ENCODE peak calls at places on chromosomes 11 and 22, in four cellular contexts. K, X, C and W are unnamed samples.

GRCh38 chr11:119106564-119107537 is at the start of gene C2CD2L:
- DNase-seq in K (peak), X (peak), C (peak), W (peak)

GRCh38 chr22:33920927-33921575 is 775 bp upstream of the LARGE1 start:
- DNase-seq in K (peak), X (peak), C (peak), W (peak)

GRCh38 chr11:71298016-71298550 is 45.7 kb upstream of the SHANK2 start:
- DNase-seq in K (no peak), X (no peak), C (no peak), W (no peak)

GRCh38 chr22:36781656-36782627 is 6.0 kb upstream of the IFT27 start:
- DNase-seq in K (peak), X (peak), C (peak), W (peak)

GRCh38 chr22:27238935-27239510 is 562.5 kb downstream of the MN1 start:
- DNase-seq in K (peak), X (no peak), C (no peak), W (peak)

GRCh38 chr11:56841210-56841810 is 92.8 kb upstream of the OR9G4 start:
- DNase-seq in K (peak), X (peak), C (peak), W (peak)

GRCh38 chr11:31977343-31977742 is 113.5 kb upstream of the RCN1 start:
- DNase-seq in K (no peak), X (no peak), C (no peak), W (no peak)

GRCh38 chr11:74269161-74269809 is 42.2 kb downstream of the P4HA3 start:
- DNase-seq in K (peak), X (no peak), C (no peak), W (peak)

GRCh38 chr11:8365542-8365941 is 101.9 kb upstream of the LMO1 start:
- DNase-seq in K (no peak), X (no peak), C (no peak), W (no peak)

GRCh38 chr11:82898242-82898641 is 2.0 kb downstream of the PRCP start:
- DNase-seq in K (no peak), X (no peak), C (no peak), W (no peak)

GRCh38 chr11:82899191-82899820 is 924 bp downstream of the PRCP start:
- DNase-seq in K (no peak), X (no peak), C (no peak), W (no peak)

GRCh38 chr11:82892611-82893169 is 7.5 kb downstream of the PRCP start:
- DNase-seq in K (no peak), X (no peak), C (no peak), W (no peak)

GRCh38 chr11:82896183-82896582 is 4.0 kb downstream of the PRCP start:
- DNase-seq in K (no peak), X (no peak), C (no peak), W (no peak)

DNA sequence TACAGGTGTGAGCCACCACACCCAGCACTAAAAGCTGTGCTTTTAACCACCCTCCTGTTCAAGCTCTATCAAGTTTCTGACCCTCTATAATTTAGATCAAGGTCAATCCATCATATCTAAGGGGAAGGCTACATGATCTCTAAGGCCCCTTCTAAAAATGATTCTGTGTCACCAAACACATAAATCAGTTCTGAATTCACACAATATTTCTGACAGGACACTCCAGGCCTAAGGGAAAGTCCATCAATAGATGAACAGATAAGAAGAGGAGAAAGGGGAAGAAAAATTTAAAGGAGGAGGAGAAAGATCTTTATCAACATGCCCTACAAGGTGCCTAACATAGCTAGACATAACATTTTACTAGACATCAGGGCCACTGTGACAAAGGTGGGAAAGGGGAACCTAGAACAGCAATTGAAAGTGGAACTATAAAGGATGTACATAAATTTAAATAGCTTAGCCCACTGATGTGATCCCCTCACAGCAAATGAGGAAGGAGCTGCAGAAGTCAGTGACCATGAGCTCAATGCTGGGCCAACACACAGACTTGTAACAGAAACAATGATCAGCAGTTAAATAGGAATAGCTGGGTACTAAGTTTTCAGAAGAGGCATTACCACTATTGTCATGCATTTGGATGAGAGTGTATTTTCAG is 4.7 kb downstream of the PRCP start:
- DNase-seq in K (no peak), X (no peak), C (no peak), W (no peak)
- H3K4me2 ChIP-seq in K (no peak), X (no peak), C (no peak), W (no peak)

GRCh38 chr11:128685383-128686044 is 8.4 kb upstream of the FLI1 start:
- DNase-seq in K (no peak), X (no peak), C (no peak), W (no peak)
- TF ChIP-seq EZH2 in K (no peak), X (no peak), C (peak), W (peak)

GRCh38 chr22:19622061-19622441 is 92.3 kb upstream of the SEPTIN5 start:
- DNase-seq in K (no peak), X (no peak), C (no peak), W (no peak)
- H3K4me3 ChIP-seq in K (no peak), X (no peak), C (no peak), W (no peak)

DNA sequence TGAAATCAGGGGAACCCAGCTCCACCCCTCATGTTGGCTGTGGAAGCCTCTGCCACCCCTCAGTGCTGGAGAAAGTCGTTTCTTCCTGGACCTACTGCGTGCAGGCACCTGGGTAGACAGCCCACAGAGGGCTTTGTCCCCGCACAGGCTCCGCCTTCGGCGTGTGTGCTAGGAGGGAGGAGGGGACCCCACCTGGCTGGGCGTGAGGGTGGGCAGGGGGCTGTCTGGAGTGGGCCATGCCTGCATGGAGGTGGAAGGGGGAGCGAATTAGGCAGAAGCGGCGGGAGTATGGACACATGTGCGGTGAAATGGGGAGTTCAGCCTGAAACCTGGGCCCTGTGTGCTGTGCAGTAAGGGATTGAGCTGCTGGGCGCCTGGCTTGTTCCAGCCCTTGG is 49.3 kb downstream of the FBLN1 start:
- DNase-seq in K (no peak), X (no peak), C (no peak), W (no peak)
- H3K4me2 ChIP-seq in K (no peak), X (no peak), C (no peak), W (no peak)

GRCh38 chr11:68839953-68840641 is 1.6 kb downstream of the CPT1A start:
- DNase-seq in K (peak), X (no peak), C (peak), W (no peak)
- TF ChIP-seq EZH2 in K (no peak), X (no peak), C (no peak), W (no peak)

DNA sequence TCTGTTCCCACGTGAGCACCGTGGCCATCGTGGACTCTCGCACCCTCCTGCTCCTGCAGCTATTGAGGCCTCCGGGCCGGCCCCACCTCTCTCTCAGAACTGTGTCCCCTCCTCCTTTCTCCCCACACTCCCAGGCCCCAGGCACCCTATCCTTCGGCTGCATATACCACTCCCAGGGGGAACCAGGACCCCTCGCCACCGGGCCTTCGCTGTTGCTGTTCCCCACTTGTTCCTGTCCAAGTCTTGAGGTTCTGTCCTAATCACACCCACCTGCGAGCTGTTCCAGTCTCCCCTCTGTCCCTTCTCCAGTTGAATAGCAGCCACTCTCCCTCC is 43.0 kb upstream of the CDON start:
- DNase-seq in K (no peak), X (no peak), C (no peak), W (no peak)
- H3K4me3 ChIP-seq in K (no peak), X (no peak), C (no peak), W (no peak)